ENCODE peak calls at places on chromosomes 5 and 9, in five cellular contexts. One of them, this sample, is unnamed.

GRCh38 chr5:139655727-139656271 is 7.7 kb downstream of the CXXC5 start:
- DNase-seq in NCI-H82: no peak
- DNase-seq in progenitor cell of endocrine pancreas: no peak
- DNase-seq in activated T-cell treated with anti-CD3 and anti-CD28 coated beads for 24 hours: no peak
- DNase-seq in pulmonary artery endothelial cell: no peak
- DNase-seq in this sample: no peak

GRCh38 chr5:32339198-32339597 is 26.5 kb upstream of the MTMR12 start:
- DNase-seq in NCI-H82: peak
- DNase-seq in progenitor cell of endocrine pancreas: no peak
- DNase-seq in activated T-cell treated with anti-CD3 and anti-CD28 coated beads for 24 hours: no peak
- DNase-seq in pulmonary artery endothelial cell: no peak
- DNase-seq in this sample: no peak

GRCh38 chr9:92138157-92138959 is 23.1 kb upstream of the SPTLC1 start:
- DNase-seq in NCI-H82: peak
- DNase-seq in progenitor cell of endocrine pancreas: peak
- DNase-seq in activated T-cell treated with anti-CD3 and anti-CD28 coated beads for 24 hours: peak
- DNase-seq in pulmonary artery endothelial cell: no peak
- DNase-seq in this sample: peak

GRCh38 chr9:35813434-35814105 is 1.3 kb downstream of the HINT2 start:
- DNase-seq in NCI-H82: peak
- DNase-seq in progenitor cell of endocrine pancreas: no peak
- DNase-seq in activated T-cell treated with anti-CD3 and anti-CD28 coated beads for 24 hours: no peak
- DNase-seq in pulmonary artery endothelial cell: no peak
- DNase-seq in this sample: no peak

GRCh38 chr5:5381259-5382006 is 41.0 kb upstream of the ICE1 start:
- DNase-seq in NCI-H82: no peak
- DNase-seq in progenitor cell of endocrine pancreas: no peak
- DNase-seq in activated T-cell treated with anti-CD3 and anti-CD28 coated beads for 24 hours: no peak
- DNase-seq in pulmonary artery endothelial cell: no peak
- DNase-seq in this sample: no peak

GRCh38 chr9:87236546-87236945 is 261.1 kb upstream of the DAPK1 start:
- DNase-seq in NCI-H82: no peak
- DNase-seq in progenitor cell of endocrine pancreas: no peak
- DNase-seq in activated T-cell treated with anti-CD3 and anti-CD28 coated beads for 24 hours: no peak
- DNase-seq in pulmonary artery endothelial cell: no peak
- DNase-seq in this sample: no peak

GRCh38 chr5:137252513-137252912 is 246.6 kb downstream of the SPOCK1 start:
- DNase-seq in NCI-H82: no peak
- DNase-seq in progenitor cell of endocrine pancreas: no peak
- DNase-seq in activated T-cell treated with anti-CD3 and anti-CD28 coated beads for 24 hours: no peak
- DNase-seq in pulmonary artery endothelial cell: no peak
- DNase-seq in this sample: no peak

GRCh38 chr5:37517686-37518085 is 138.6 kb downstream of the WDR70 start:
- DNase-seq in NCI-H82: no peak
- DNase-seq in progenitor cell of endocrine pancreas: no peak
- DNase-seq in activated T-cell treated with anti-CD3 and anti-CD28 coated beads for 24 hours: no peak
- DNase-seq in pulmonary artery endothelial cell: no peak
- DNase-seq in this sample: no peak

GRCh38 chr9:17793713-17794622 is 215.1 kb downstream of the SH3GL2 start:
- DNase-seq in NCI-H82: peak
- DNase-seq in progenitor cell of endocrine pancreas: no peak
- DNase-seq in activated T-cell treated with anti-CD3 and anti-CD28 coated beads for 24 hours: no peak
- DNase-seq in pulmonary artery endothelial cell: no peak
- DNase-seq in this sample: no peak

GRCh38 chr5:151158287-151158661 is 695 bp upstream of the ANXA6 start:
- DNase-seq in NCI-H82: peak
- DNase-seq in progenitor cell of endocrine pancreas: no peak
- DNase-seq in activated T-cell treated with anti-CD3 and anti-CD28 coated beads for 24 hours: no peak
- DNase-seq in pulmonary artery endothelial cell: no peak
- DNase-seq in this sample: no peak

GRCh38 chr9:126548312-126548711 is 65.4 kb upstream of the LMX1B start:
- DNase-seq in NCI-H82: no peak
- DNase-seq in progenitor cell of endocrine pancreas: no peak
- DNase-seq in activated T-cell treated with anti-CD3 and anti-CD28 coated beads for 24 hours: no peak
- DNase-seq in pulmonary artery endothelial cell: no peak
- DNase-seq in this sample: no peak

GRCh38 chr9:125374443-125375309 is 113.0 kb downstream of the GAPVD1 start:
- DNase-seq in NCI-H82: peak
- DNase-seq in progenitor cell of endocrine pancreas: peak
- DNase-seq in activated T-cell treated with anti-CD3 and anti-CD28 coated beads for 24 hours: peak
- DNase-seq in pulmonary artery endothelial cell: peak
- DNase-seq in this sample: peak

GRCh38 chr5:138565100-138565821 is 9.9 kb downstream of the HSPA9 start:
- DNase-seq in NCI-H82: no peak
- DNase-seq in progenitor cell of endocrine pancreas: no peak
- DNase-seq in activated T-cell treated with anti-CD3 and anti-CD28 coated beads for 24 hours: no peak
- DNase-seq in pulmonary artery endothelial cell: no peak
- DNase-seq in this sample: no peak

GRCh38 chr5:147170603-147171002 is 64.2 kb upstream of the STK32A start:
- DNase-seq in NCI-H82: no peak
- DNase-seq in progenitor cell of endocrine pancreas: no peak
- DNase-seq in activated T-cell treated with anti-CD3 and anti-CD28 coated beads for 24 hours: no peak
- DNase-seq in pulmonary artery endothelial cell: no peak
- DNase-seq in this sample: no peak

GRCh38 chr5:172736524-172737135 is 34.4 kb downstream of the DUSP1 start:
- DNase-seq in NCI-H82: no peak
- DNase-seq in progenitor cell of endocrine pancreas: no peak
- DNase-seq in activated T-cell treated with anti-CD3 and anti-CD28 coated beads for 24 hours: no peak
- DNase-seq in pulmonary artery endothelial cell: no peak
- DNase-seq in this sample: no peak